ENCODE peak calls at places on chromosomes 2 and 18, in six cellular contexts. I, R, X, B, E and S are unnamed samples.

GRCh38 chr2:196369967-196370366 is 198.6 kb upstream of the STK17B start:
- DNase-seq in I (no peak), R (no peak), X (no peak), B (no peak), E (no peak), S (no peak)

GRCh38 chr2:228731517-228731916 is 539.6 kb downstream of the PID1 start:
- DNase-seq in I (no peak), R (no peak), X (no peak), B (no peak), E (no peak), S (peak; percentile 81)

GRCh38 chr2:231299267-231299666 is 96.2 kb upstream of the B3GNT7 start:
- DNase-seq in I (no peak), R (no peak), X (no peak), B (no peak), E (no peak), S (no peak)

GRCh38 chr2:183149489-183149888 is 25.2 kb downstream of the NUP35 start:
- DNase-seq in I (no peak), R (no peak), X (no peak), B (no peak), E (no peak), S (peak; percentile 39)

GRCh38 chr2:7053650-7054262 is 136.5 kb downstream of the RNF144A start:
- DNase-seq in I (no peak), R (no peak), X (no peak), B (peak; percentile 21), E (no peak), S (no peak)

GRCh38 chr18:27312853-27313252 is 127.7 kb upstream of the CHST9 start:
- DNase-seq in I (no peak), R (no peak), X (no peak), B (no peak), E (no peak), S (no peak)

GRCh38 chr2:127142663-127143630 is 36.0 kb upstream of the BIN1 start:
- DNase-seq in I (no peak), R (no peak), X (no peak), B (no peak), E (no peak), S (no peak)

GRCh38 chr2:119873350-119874013 is 113.8 kb downstream of the PTPN4 start:
- DNase-seq in I (no peak), R (no peak), X (no peak), B (no peak), E (no peak), S (no peak)

GRCh38 chr2:219663116-219663762 is 35.8 kb downstream of the SLC4A3 start:
- DNase-seq in I (no peak), R (no peak), X (no peak), B (no peak), E (no peak), S (no peak)

GRCh38 chr2:241063093-241063551 is 39.0 kb downstream of the MTERF4 start:
- DNase-seq in I (no peak), R (no peak), X (no peak), B (no peak), E (no peak), S (no peak)

GRCh38 chr2:110120171-110121051 is 4.8 kb upstream of the MALL start:
- DNase-seq in I (no peak), R (no peak), X (no peak), B (peak; percentile 11), E (no peak), S (no peak)

GRCh38 chr2:85831735-85832134 is 57.1 kb downstream of the ST3GAL5 start:
- DNase-seq in I (no peak), R (no peak), X (no peak), B (no peak), E (no peak), S (no peak)

GRCh38 chr18:51522338-51522737 is 324.9 kb upstream of the MEX3C start:
- DNase-seq in I (no peak), R (no peak), X (peak; percentile 46), B (no peak), E (no peak), S (no peak)

GRCh38 chr2:200944467-200945394 is 18.7 kb downstream of the ORC2 start:
- DNase-seq in I (no peak), R (peak; percentile 65), X (no peak), B (no peak), E (no peak), S (peak; percentile 17)

GRCh38 chr2:196959750-196960392 is 33.4 kb upstream of the PGAP1 start:
- DNase-seq in I (no peak), R (no peak), X (no peak), B (no peak), E (no peak), S (no peak)

GRCh38 chr2:58521803-58522602 is 280.9 kb upstream of the FANCL start:
- DNase-seq in I (no peak), R (no peak), X (no peak), B (peak; percentile 22), E (no peak), S (no peak)

GRCh38 chr2:219060821-219061791 is at the start of gene IHH:
- DNase-seq in I (no peak), R (no peak), X (peak; percentile 54), B (no peak), E (no peak), S (no peak)

GRCh38 chr2:223959688-223960087 is 2.4 kb downstream of the MRPL44 start:
- DNase-seq in I (peak; percentile 67), R (no peak), X (no peak), B (no peak), E (no peak), S (no peak)